ENCODE peak calls at places on chromosomes 12 and 14, in six cellular contexts. O is GM10248, R is coronary artery, P is choroid plexus epithelial cell, V is stomach, B is astrocyte of the spinal cord. M is an unnamed sample.

GRCh38 chr12:94100254-94100653 is 48.1 kb upstream of the PLXNC1 start:
- DNase-seq in O (no peak), R (no peak), V (no peak), B (peak), P (peak), M (no peak)

GRCh38 chr12:72570601-72571000 is 298.4 kb downstream of the TRHDE start:
- DNase-seq in P (no peak), B (no peak), O (peak), R (no peak), V (no peak), M (no peak)

GRCh38 chr12:87332987-87333761 is 696.0 kb downstream of the C12orf50 start:
- DNase-seq in P (no peak), B (peak), V (no peak), O (no peak), R (no peak), M (no peak)

GRCh38 chr14:101719708-101720107 is 41.8 kb upstream of the PPP2R5C start:
- DNase-seq in R (peak), B (no peak), O (no peak), V (peak), P (no peak), M (no peak)

GRCh38 chr14:73829526-73830431 is 21.9 kb upstream of the PTGR2 start:
- DNase-seq in B (peak), V (no peak), O (peak), R (no peak), P (peak), M (no peak)

GRCh38 chr12:108033091-108033490 is 96.0 kb upstream of the WSCD2 start:
- DNase-seq in V (no peak), P (no peak), O (no peak), B (no peak), R (no peak), M (no peak)

GRCh38 chr12:95215925-95216324 is 1.3 kb downstream of the FGD6 start:
- DNase-seq in V (no peak), P (peak), O (no peak), R (no peak), B (peak), M (no peak)

GRCh38 chr12:111766608-111767361 is at the start of gene ALDH2:
- DNase-seq in V (peak), R (peak), P (peak), B (peak), O (no peak), M (peak)

GRCh38 chr14:88904864-88905263 is 80.4 kb downstream of the TTC8 start:
- DNase-seq in P (peak), O (no peak), R (no peak), V (no peak), B (peak), M (no peak)

GRCh38 chr14:81655423-81656314 is 122.0 kb upstream of the SEL1L start:
- DNase-seq in P (no peak), O (no peak), R (no peak), B (no peak), V (no peak), M (no peak)

GRCh38 chr14:35285168-35285990 is 6.8 kb upstream of the PSMA6 start:
- DNase-seq in V (no peak), B (no peak), O (peak), R (no peak), P (no peak), M (no peak)

GRCh38 chr12:88141774-88142609 is at the start of the genes CEP290 and TMTC3:
- DNase-seq in O (peak), R (peak), V (peak), P (peak), B (peak), M (peak)

GRCh38 chr14:36505892-36506731 is 13.9 kb downstream of the NKX2-1 start:
- DNase-seq in O (peak), R (no peak), P (no peak), B (no peak), V (no peak), M (no peak)

GRCh38 chr14:64478634-64479250 is 13.4 kb downstream of the AKAP5 start:
- DNase-seq in B (peak), P (peak), V (no peak), R (no peak), O (no peak), M (no peak)

GRCh38 chr14:93015039-93015438 is 92.1 kb downstream of the CHGA start:
- DNase-seq in P (no peak), R (no peak), B (no peak), O (no peak), V (no peak), M (no peak)

GRCh38 chr14:90628825-90629224 is 187.4 kb downstream of the TTC7B start:
- DNase-seq in V (no peak), B (no peak), R (no peak), P (no peak), O (no peak), M (no peak)

GRCh38 chr14:45811155-45811554 is 558.2 kb upstream of the MIS18BP1 start:
- DNase-seq in B (no peak), V (no peak), O (no peak), R (no peak), P (no peak), M (no peak)

GRCh38 chr14:96167224-96168148 is 37.2 kb upstream of the BDKRB2 start:
- DNase-seq in R (peak), V (no peak), B (peak), O (no peak), P (peak), M (no peak)

GRCh38 chr14:45089813-45090212 is 5.9 kb downstream of the PRPF39 start:
- DNase-seq in O (peak), B (peak), V (no peak), P (peak), R (no peak), M (no peak)

GRCh38 chr14:103558071-103558882 is 4.2 kb downstream of the BAG5 start:
- DNase-seq in O (no peak), V (no peak), R (no peak), P (peak), B (peak), M (no peak)

GRCh38 chr14:96205059-96205993 is 687 bp downstream of the BDKRB2 start:
- DNase-seq in B (no peak), O (no peak), R (no peak), V (no peak), P (no peak), M (no peak)

GRCh38 chr14:55354500-55354899 is 57.1 kb downstream of the ATG14 start:
- DNase-seq in B (peak), O (peak), V (peak), P (peak), R (no peak), M (peak)
- TF ChIP-seq CTCF in B (peak), O (peak), V (peak), P (peak), R (no peak), M (peak)

DNA sequence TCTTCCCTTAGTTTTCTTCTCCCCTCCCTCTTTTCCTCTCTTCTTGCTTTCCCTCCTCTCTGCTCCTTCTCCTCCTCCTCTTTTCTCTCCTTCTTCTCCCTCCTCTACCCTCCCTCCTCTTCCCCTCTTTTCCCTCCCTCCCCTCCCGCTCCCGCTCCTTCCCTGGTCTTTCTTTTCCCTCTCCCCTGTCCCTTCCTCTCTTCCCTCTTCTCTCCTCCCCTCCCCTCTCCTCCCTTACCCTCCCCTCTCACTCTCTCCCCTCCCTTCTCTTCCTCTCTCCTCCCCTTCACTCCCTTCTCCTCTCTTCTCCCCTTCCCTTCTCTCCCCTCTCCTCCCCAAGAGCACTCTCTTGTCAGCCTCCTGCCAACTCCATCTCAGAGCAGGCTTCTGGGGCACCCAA is 17.4 kb upstream of the FBXO21 start:
- DNase-seq in V (no peak), O (no peak), R (no peak), B (no peak), P (no peak), M (no peak)
- TF ChIP-seq CTCF in V (no peak), O (no peak), R (no peak), B (no peak), P (no peak), M (no peak)

GRCh38 chr14:94816113-94816512 is 46.2 kb upstream of the GSC start:
- DNase-seq in P (no peak), O (no peak), V (no peak), B (no peak), R (no peak), M (no peak)

GRCh38 chr14:94823556-94824341 is 53.8 kb upstream of the GSC start:
- DNase-seq in O (no peak), B (no peak), V (no peak), R (no peak), P (peak), M (no peak)

GRCh38 chr14:94821705-94822104 is 51.8 kb upstream of the GSC start:
- DNase-seq in B (no peak), R (no peak), P (no peak), V (no peak), O (no peak), M (no peak)

DNA sequence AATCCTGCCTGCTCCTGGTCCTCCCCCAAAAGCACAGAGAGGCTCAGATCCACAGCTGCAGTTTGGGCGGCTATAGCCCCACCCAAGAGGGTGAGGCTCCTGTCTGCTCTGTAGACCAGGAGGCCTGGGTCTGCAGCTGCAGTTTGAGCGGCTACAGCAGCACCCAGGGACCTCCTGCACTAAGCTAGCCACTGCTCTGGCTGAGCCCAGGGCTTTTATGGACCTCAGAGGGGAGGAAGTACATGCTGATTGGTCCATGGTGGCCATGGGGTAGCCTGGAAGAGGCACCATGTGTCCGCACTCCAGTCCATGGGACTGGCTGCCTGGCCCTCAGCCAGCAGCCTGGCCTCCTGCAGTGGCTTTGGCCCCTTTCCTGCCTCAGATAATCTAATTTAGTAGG is 49.6 kb upstream of the GSC start:
- DNase-seq in R (no peak), V (no peak), O (no peak), P (no peak), B (no peak), M (no peak)
- TF ChIP-seq CTCF in R (no peak), V (no peak), O (no peak), P (no peak), B (no peak), M (no peak)

GRCh38 chr14:76516884-76517283 is 140.9 kb downstream of the ESRRB start:
- DNase-seq in B (no peak), R (no peak), O (no peak), P (no peak), V (no peak), M (no peak)
- TF ChIP-seq CTCF in B (no peak), R (no peak), O (no peak), P (no peak), V (no peak), M (no peak)

GRCh38 chr12:89928467-89928866 is 219.8 kb upstream of the ATP2B1 start:
- DNase-seq in V (no peak), R (no peak), P (no peak), B (no peak), O (no peak), M (no peak)
- TF ChIP-seq CTCF in V (no peak), R (no peak), P (no peak), B (no peak), O (no peak), M (no peak)

DNA sequence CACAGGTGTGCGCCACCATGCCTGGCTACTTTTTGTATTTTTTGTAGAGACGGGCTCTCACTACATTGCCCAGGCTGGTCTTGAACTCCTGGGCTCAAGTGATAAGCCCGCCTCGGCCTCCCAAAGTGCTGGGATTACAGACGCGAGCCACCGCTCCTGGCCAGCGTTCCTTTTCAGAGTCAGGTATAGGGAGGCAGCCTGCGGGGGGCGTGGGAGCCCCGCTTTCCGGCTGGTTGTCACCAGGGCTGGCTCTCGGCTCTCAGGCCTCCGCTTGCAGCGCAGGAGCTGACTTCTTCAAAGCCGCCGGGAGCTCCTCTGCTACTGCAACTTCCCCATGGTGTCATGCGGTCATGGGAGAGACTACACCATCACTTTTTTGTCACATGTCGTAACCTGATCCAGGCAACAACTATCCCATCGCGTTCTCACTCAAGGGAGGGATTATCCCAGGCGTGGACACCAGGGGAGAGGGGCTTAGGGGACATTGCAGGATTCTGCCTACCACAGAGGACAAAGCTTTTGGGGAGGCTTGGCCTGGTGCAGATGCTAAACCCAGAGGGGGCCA is 129.4 kb downstream of the SCARB1 start:
- DNase-seq in V (no peak), P (peak), O (no peak), B (no peak), R (no peak), M (no peak)
- TF ChIP-seq CTCF in V (no peak), P (peak), O (no peak), B (no peak), R (no peak), M (no peak)

DNA sequence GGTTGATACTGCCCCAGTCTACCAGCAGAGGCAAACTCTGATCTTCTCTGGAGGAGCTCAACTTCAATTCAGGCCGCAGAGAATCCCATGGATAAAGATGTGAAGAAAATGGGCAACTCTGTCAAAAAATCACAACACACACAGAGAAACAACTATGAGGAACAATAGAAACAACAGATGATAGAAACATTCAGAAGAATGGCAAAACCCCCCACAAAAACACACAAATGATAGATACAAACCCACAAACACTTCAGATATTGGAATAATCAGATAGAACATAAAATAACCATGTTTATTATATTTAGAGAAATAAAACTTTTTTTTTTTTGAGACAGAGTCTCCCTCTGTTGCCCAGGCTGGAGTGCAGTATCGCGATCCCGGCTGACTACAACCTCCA is 20.0 kb upstream of the HVCN1 start:
- DNase-seq in O (no peak), B (no peak), P (no peak), V (no peak), R (no peak), M (no peak)
- TF ChIP-seq CTCF in O (no peak), B (no peak), P (peak), V (no peak), R (no peak), M (no peak)

DNA sequence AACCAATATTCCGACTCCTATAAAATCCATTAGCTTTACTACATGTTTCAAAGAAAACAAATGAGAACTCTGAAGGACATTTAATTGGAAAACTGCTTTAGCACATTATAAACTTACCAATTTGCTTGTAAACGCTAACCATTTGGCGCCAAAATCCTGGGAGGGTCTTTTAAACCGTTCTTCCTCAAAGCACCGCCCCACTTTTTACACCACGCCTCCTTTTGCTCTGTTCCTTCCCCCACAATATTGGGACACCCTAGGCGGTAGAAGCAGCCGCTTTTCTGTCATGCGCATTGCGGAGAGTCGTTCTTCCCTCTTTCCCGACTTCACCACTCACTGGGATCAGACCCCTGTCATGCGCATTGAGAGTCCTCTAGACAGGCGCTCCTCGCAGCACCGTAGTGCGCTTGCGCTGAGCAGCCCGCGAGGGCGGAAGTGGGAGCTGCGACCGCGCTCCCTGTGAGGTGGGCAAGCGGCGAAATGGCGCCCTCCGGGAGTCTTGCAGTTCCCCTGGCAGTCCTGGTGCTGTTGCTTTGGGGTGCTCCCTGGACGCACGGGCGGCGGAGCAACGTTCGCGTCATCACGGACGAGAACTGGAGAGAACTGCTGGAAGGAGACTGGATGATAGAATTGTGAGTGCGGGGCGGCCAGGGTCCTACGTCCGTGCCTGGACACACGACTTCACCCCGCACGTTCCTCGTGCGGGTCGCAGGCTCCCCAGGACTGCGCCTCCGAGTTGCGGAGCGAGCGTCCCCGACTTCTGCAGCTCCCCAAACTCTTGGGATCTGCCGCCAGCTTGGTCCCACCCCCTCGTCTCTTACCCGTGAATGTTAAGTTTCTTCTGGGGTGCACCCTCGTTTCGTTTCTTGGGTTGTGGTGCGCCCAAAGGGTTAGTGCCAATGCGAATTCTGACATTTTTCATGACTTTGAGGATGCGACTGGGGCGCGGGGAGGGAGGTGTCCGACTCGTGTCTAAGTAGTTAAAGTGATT is at the start of gene TMX1:
- DNase-seq in B (peak), P (peak), O (peak), R (peak), V (peak), M (peak)
- TF ChIP-seq CTCF in B (no peak), P (peak), O (no peak), R (no peak), V (no peak), M (no peak)

GRCh38 chr12:103840881-103841689 is at the start of gene NT5DC3:
- DNase-seq in V (peak), O (peak), B (peak), P (peak), R (peak), M (peak)
- TF ChIP-seq CTCF in V (no peak), O (no peak), B (no peak), P (no peak), R (no peak), M (peak)